ENCODE peak calls at places on chromosomes 4 and X, in seven cellular contexts. K is pancreas; W is body of pancreas; Z is heart left ventricle; D is tibial nerve; A is CD8-positive, alpha-beta memory T cell; L is testis. B is an unnamed sample.
A peak's percentile ranks its signal among the peaks of the same experiment; 100 is the strongest.

GRCh38 chr4:107736924-107737448 is 17.0 kb upstream of the PAPSS1 start:
- DNase-seq in K (peak; percentile 52), W (peak; percentile 25), Z (peak; percentile 21), D (no peak), A (no peak), L (no peak), B (peak; percentile 81)

GRCh38 chr4:57075353-57075752 is 34.8 kb downstream of the IGFBP7 start:
- DNase-seq in K (no peak), W (no peak), Z (no peak), D (no peak), A (no peak), L (no peak), B (no peak)

GRCh38 chr4:90184560-90184959 is 57.4 kb downstream of the CCSER1 start:
- DNase-seq in K (no peak), W (no peak), Z (no peak), D (no peak), A (no peak), L (no peak), B (no peak)

GRCh38 chrX:105706041-105706440 is 116.3 kb upstream of the NRK start:
- DNase-seq in K (no peak), W (no peak), Z (no peak), D (no peak), A (no peak), L (no peak), B (no peak)

GRCh38 chr4:99736846-99737245 is 79.2 kb upstream of the C4orf54 start:
- DNase-seq in K (peak; percentile 16), W (peak; percentile 37), Z (no peak), D (no peak), A (no peak), L (no peak), B (no peak)

GRCh38 chr4:158962396-158962795 is 140.5 kb upstream of the RAPGEF2 start:
- DNase-seq in K (no peak), W (no peak), Z (no peak), D (no peak), A (no peak), L (no peak), B (no peak)

GRCh38 chr4:40502936-40503335 is 126.7 kb downstream of the RBM47 start:
- DNase-seq in K (no peak), W (no peak), Z (no peak), D (no peak), A (no peak), L (no peak), B (no peak)

GRCh38 chrX:107168712-107169111 is 37.5 kb downstream of the NUP62CL start:
- DNase-seq in K (no peak), W (no peak), Z (no peak), D (no peak), A (no peak), L (no peak), B (no peak)

GRCh38 chr4:153759407-153760226 is at the start of gene RNF175:
- DNase-seq in K (no peak), W (no peak), Z (no peak), D (no peak), A (no peak), L (no peak), B (no peak)

GRCh38 chrX:114962209-114962608 is 55.2 kb downstream of the IL13RA2 start:
- DNase-seq in K (no peak), W (no peak), Z (no peak), D (no peak), A (no peak), L (no peak), B (no peak)

GRCh38 chr4:94758700-94759399 is 1.1 kb downstream of the BMPR1B start:
- DNase-seq in K (peak; percentile 8), W (no peak), Z (no peak), D (no peak), A (no peak), L (peak; percentile 28), B (peak; percentile 59)

GRCh38 chr4:173044340-173044739 is 124.3 kb upstream of the GALNT7 start:
- DNase-seq in K (no peak), W (no peak), Z (no peak), D (no peak), A (no peak), L (no peak), B (no peak)

GRCh38 chrX:81121513-81122363 is 80.0 kb downstream of the HMGN5 start:
- DNase-seq in K (peak; percentile 94), W (peak; percentile 94), Z (peak; percentile 89), D (peak; percentile 79), A (peak; percentile 64), L (peak; percentile 95), B (peak; percentile 90)

GRCh38 chr4:142278663-142279062 is 567.4 kb downstream of the INPP4B start:
- DNase-seq in K (no peak), W (no peak), Z (no peak), D (no peak), A (no peak), L (no peak), B (no peak)

GRCh38 chrX:49995021-49995731 is 72.8 kb downstream of the CLCN5 start:
- DNase-seq in K (no peak), W (no peak), Z (no peak), D (no peak), A (no peak), L (no peak), B (peak; percentile 7)

GRCh38 chrX:155819966-155820491 is 61.1 kb upstream of the VAMP7 start:
- DNase-seq in K (peak; percentile 62), W (peak; percentile 77), Z (peak; percentile 71), D (no peak), A (peak; percentile 2), L (peak; percentile 74), B (peak; percentile 61)

GRCh38 chr4:64781737-64782326 is 372.6 kb upstream of the TECRL start:
- DNase-seq in K (no peak), W (no peak), Z (no peak), D (no peak), A (no peak), L (no peak), B (no peak)

GRCh38 chr4:66034671-66035070 is 364.4 kb upstream of the EPHA5 start:
- DNase-seq in K (no peak), W (no peak), Z (no peak), D (no peak), A (no peak), L (no peak), B (no peak)

GRCh38 chrX:55008571-55009358 is 8.6 kb downstream of the APEX2 start:
- DNase-seq in K (no peak), W (no peak), Z (no peak), D (no peak), A (no peak), L (no peak), B (no peak)

GRCh38 chrX:119647552-119648420 is 41.6 kb upstream of the NKRF start:
- DNase-seq in K (no peak), W (no peak), Z (no peak), D (no peak), A (peak; percentile 37), L (no peak), B (no peak)

GRCh38 chr4:59612235-59612634 is 1587.9 kb upstream of the ADGRL3 start:
- DNase-seq in K (no peak), W (no peak), Z (no peak), D (no peak), A (no peak), L (no peak), B (no peak)

DNA sequence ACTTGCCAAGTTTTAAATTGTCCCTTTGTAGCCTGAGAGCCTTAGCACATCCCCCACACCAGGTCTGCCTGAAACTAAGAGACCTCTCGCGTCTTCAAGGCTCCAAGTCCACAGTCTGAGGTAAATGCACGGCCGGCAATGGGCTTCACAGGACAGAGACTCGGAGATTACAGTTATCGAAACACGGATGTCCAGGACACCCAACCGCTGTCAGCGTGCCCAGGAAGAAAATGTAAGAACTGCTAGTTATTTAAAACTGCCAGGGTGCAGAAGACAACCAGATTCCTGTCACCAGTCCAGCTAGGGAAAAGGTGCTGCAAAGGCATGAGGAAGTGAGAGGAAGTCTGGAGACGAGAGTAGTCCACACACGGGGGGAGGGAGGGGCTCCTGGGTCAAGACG is 28.9 kb downstream of the ZNF827 start:
- DNase-seq in K (peak; percentile 16), W (peak; percentile 13), Z (peak; percentile 56), D (no peak), A (no peak), L (no peak), B (no peak)
- H3K27ac ChIP-seq in K (peak overlapping the region; percentile 60), W (peak overlapping the region; percentile 71), Z (peak overlapping the region; percentile 91), D (peak overlapping the region; percentile 36), A (no peak overlapping the region), L (no peak overlapping the region), B (no peak overlapping the region)

GRCh38 chr4:3202836-3203820 is 45.8 kb upstream of the MSANTD1 start:
- DNase-seq in K (no peak), W (peak; percentile 32), Z (no peak), D (no peak), A (no peak), L (no peak), B (no peak)
- H3K36me3 ChIP-seq in K (no peaks in the 10 kb centered on the region), W (peaks cover 20% of the 10 kb centered on the region), Z (peaks cover 69% of the 10 kb centered on the region), D (no peaks in the 10 kb centered on the region), A (peaks cover 19% of the 10 kb centered on the region), L (no peaks in the 10 kb centered on the region), B (peaks cover 10% of the 10 kb centered on the region)

GRCh38 chrX:53442322-53442631 is 8.1 kb upstream of the HSD17B10 start:
- DNase-seq in K (no peak), W (peak; percentile 16), Z (no peak), D (no peak), A (no peak), L (no peak), B (no peak)
- H3K4me3 ChIP-seq in K (no peak overlapping the region), W (no peak overlapping the region), Z (peak overlapping the region; percentile 56), D (no peak overlapping the region), A (no peak overlapping the region), L (no peak overlapping the region), B (no peak overlapping the region)

GRCh38 chr4:181970356-181970755 is 272.8 kb upstream of the TENM3 start:
- DNase-seq in K (no peak), W (no peak), Z (no peak), D (no peak), A (no peak), L (no peak), B (no peak)

GRCh38 chr4:181968371-181968770 is 274.8 kb upstream of the TENM3 start:
- DNase-seq in K (no peak), W (no peak), Z (no peak), D (no peak), A (no peak), L (no peak), B (no peak)

GRCh38 chr4:181967401-181967800 is 275.8 kb upstream of the TENM3 start:
- DNase-seq in K (no peak), W (no peak), Z (no peak), D (no peak), A (no peak), L (no peak), B (no peak)

GRCh38 chr4:181971411-181971810 is 271.8 kb upstream of the TENM3 start:
- DNase-seq in K (no peak), W (no peak), Z (no peak), D (no peak), A (no peak), L (no peak), B (no peak)

DNA sequence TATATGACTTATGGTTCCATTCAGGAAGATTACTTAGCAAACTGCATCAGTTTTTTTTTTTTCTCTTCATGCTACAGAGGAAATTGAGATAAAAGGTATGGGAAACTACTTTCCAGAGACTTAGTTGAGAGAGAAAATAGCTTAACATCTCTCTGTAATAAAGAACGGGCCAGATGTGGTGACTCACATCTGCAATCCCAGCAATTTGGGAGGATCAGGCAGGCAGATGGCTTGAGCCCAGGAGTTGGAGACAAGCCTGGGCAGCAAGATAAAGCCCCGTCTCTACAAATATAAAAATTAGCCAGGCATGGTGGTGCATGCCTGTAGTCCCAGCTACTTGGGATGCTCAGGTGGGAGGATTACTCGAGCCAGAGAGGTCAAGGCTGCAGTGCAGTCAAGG is 271.2 kb upstream of the TENM3 start:
- DNase-seq in K (no peak), W (no peak), Z (no peak), D (no peak), A (no peak), L (no peak), B (no peak)
- H3K27ac ChIP-seq in K (no peak overlapping the region), W (no peak overlapping the region), Z (no peak overlapping the region), D (no peak overlapping the region), A (no peak overlapping the region), L (no peak overlapping the region), B (no peak overlapping the region)